ENCODE peak calls at places on chromosome 16, in ten cellular contexts. T, Y, K, D, Q, O, U, C, F and S are unnamed samples.
A peak's percentile ranks its signal among the peaks of the same experiment; 100 is the strongest.

GRCh38 chr16:57998484-57998883 is 2.0 kb downstream of the ZNF319 start:
- DNase-seq in T (no peak), Y (peak; percentile 56), K (peak; percentile 35), D (no peak), Q (no peak), O (no peak), U (no peak), C (no peak), F (no peak), S (no peak)

GRCh38 chr16:14436410-14436955 is 193.6 kb downstream of the PARN start:
- DNase-seq in T (no peak), Y (no peak), K (no peak), D (no peak), Q (no peak), O (no peak), U (no peak), C (no peak), F (peak; percentile 19), S (no peak)

GRCh38 chr16:81715358-81716196 is 63.5 kb upstream of the PLCG2 start:
- DNase-seq in T (no peak), Y (no peak), K (no peak), D (no peak), Q (no peak), O (no peak), U (no peak), C (no peak), F (no peak), S (no peak)

GRCh38 chr16:87044031-87044380 is 273.2 kb downstream of the C16orf95 start:
- DNase-seq in T (no peak), Y (no peak), K (no peak), D (peak; percentile 28), Q (no peak), O (no peak), U (no peak), C (no peak), F (no peak), S (no peak)

GRCh38 chr16:25340973-25341372 is 83.3 kb upstream of the ZKSCAN2 start:
- DNase-seq in T (no peak), Y (no peak), K (no peak), D (no peak), Q (no peak), O (no peak), U (no peak), C (no peak), F (no peak), S (no peak)

GRCh38 chr16:67661101-67661661 is 421 bp downstream of the PARD6A start:
- DNase-seq in T (no peak), Y (peak; percentile 67), K (no peak), D (peak; percentile 66), Q (no peak), O (no peak), U (no peak), C (no peak), F (no peak), S (no peak)

GRCh38 chr16:29900102-29900887 is at the start of gene ASPHD1:
- DNase-seq in T (peak; percentile 91), Y (peak; percentile 78), K (no peak), D (peak; percentile 50), Q (no peak), O (no peak), U (peak; percentile 22), C (peak; percentile 59), F (peak; percentile 93), S (peak; percentile 89)

GRCh38 chr16:75198135-75198600 is 8.8 kb downstream of the CTRB2 start:
- DNase-seq in T (peak; percentile 71), Y (peak; percentile 49), K (peak; percentile 11), D (no peak), Q (no peak), O (no peak), U (no peak), C (no peak), F (no peak), S (no peak)

GRCh38 chr16:51161440-51162195 is 10.5 kb upstream of the SALL1 start:
- DNase-seq in T (peak; percentile 36), Y (peak; percentile 19), K (no peak), D (no peak), Q (no peak), O (no peak), U (no peak), C (no peak), F (no peak), S (no peak)

GRCh38 chr16:29810699-29811169 is 1.3 kb upstream of the PRRT2 start:
- DNase-seq in T (no peak), Y (no peak), K (no peak), D (no peak), Q (no peak), O (no peak), U (no peak), C (no peak), F (no peak), S (no peak)

GRCh38 chr16:31453255-31454204 is 5.8 kb upstream of the ARMC5 start:
- DNase-seq in T (no peak), Y (peak; percentile 39), K (peak; percentile 51), D (no peak), Q (no peak), O (no peak), U (no peak), C (no peak), F (no peak), S (no peak)

GRCh38 chr16:13568803-13569202 is 351.2 kb upstream of the ERCC4 start:
- DNase-seq in T (no peak), Y (no peak), K (no peak), D (no peak), Q (no peak), O (no peak), U (no peak), C (no peak), F (no peak), S (no peak)

GRCh38 chr16:4142268-4142667 is 26.0 kb upstream of the ADCY9 start:
- DNase-seq in T (no peak), Y (no peak), K (no peak), D (no peak), Q (no peak), O (no peak), U (no peak), C (no peak), F (no peak), S (no peak)

GRCh38 chr16:47037396-47037745 is 63.9 kb upstream of the DNAJA2 start:
- DNase-seq in T (peak; percentile 50), Y (no peak), K (peak; percentile 32), D (no peak), Q (no peak), O (no peak), U (no peak), C (peak; percentile 25), F (no peak), S (no peak)

GRCh38 chr16:58196898-58197313 is 1.0 kb downstream of the CSNK2A2 start:
- DNase-seq in T (peak; percentile 46), Y (peak; percentile 6), K (no peak), D (peak; percentile 47), Q (no peak), O (no peak), U (no peak), C (no peak), F (no peak), S (no peak)

GRCh38 chr16:1960665-1961630 is 1.6 kb downstream of the NDUFB10 start:
- DNase-seq in T (no peak), Y (peak; percentile 45), K (no peak), D (peak; percentile 21), Q (no peak), O (no peak), U (no peak), C (peak; percentile 62), F (no peak), S (no peak)

GRCh38 chr16:72255785-72256184 is 83.8 kb upstream of the PMFBP1 start:
- DNase-seq in T (peak; percentile 20), Y (no peak), K (no peak), D (no peak), Q (no peak), O (no peak), U (no peak), C (no peak), F (no peak), S (no peak)

GRCh38 chr16:3173892-3174617 is 13.9 kb upstream of the OR1F1 start:
- DNase-seq in T (no peak), Y (no peak), K (no peak), D (no peak), Q (no peak), O (no peak), U (no peak), C (peak; percentile 75), F (no peak), S (no peak)

GRCh38 chr16:9047689-9048301 is 43.6 kb upstream of the HAPSTR1 start:
- DNase-seq in T (peak; percentile 98), Y (peak; percentile 99), K (peak; percentile 79), D (peak; percentile 99), Q (peak; percentile 73), O (peak; percentile 79), U (peak; percentile 82), C (peak; percentile 35), F (peak; percentile 68), S (peak; percentile 50)

GRCh38 chr16:89732142-89732917 is 11.0 kb downstream of the ZNF276 start:
- DNase-seq in T (no peak), Y (no peak), K (no peak), D (no peak), Q (no peak), O (no peak), U (no peak), C (no peak), F (no peak), S (no peak)

GRCh38 chr16:85916141-85916890 is 17.4 kb downstream of the IRF8 start:
- DNase-seq in T (no peak), Y (peak; percentile 37), K (peak; percentile 94), D (no peak), Q (no peak), O (no peak), U (no peak), C (no peak), F (no peak), S (no peak)

GRCh38 chr16:85777583-85778310 is 21.6 kb downstream of the EMC8 start:
- DNase-seq in T (no peak), Y (no peak), K (no peak), D (peak; percentile 44), Q (no peak), O (no peak), U (no peak), C (no peak), F (no peak), S (no peak)

GRCh38 chr16:83215417-83216001 is 588.7 kb downstream of the CDH13 start:
- DNase-seq in T (peak; percentile 31), Y (peak; percentile 61), K (peak; percentile 64), D (peak; percentile 49), Q (peak; percentile 73), O (no peak), U (no peak), C (no peak), F (peak; percentile 8), S (peak; percentile 97)

GRCh38 chr16:28097500-28097899 is 34.0 kb upstream of the GSG1L start:
- DNase-seq in T (no peak), Y (no peak), K (no peak), D (no peak), Q (no peak), O (no peak), U (no peak), C (no peak), F (no peak), S (no peak)

GRCh38 chr16:25713785-25714570 is 22.2 kb downstream of the HS3ST4 start:
- DNase-seq in T (no peak), Y (no peak), K (no peak), D (no peak), Q (no peak), O (no peak), U (no peak), C (no peak), F (no peak), S (no peak)

GRCh38 chr16:68737730-68738590 is 868 bp downstream of the CDH1 start:
- DNase-seq in T (no peak), Y (no peak), K (peak; percentile 87), D (no peak), Q (no peak), O (no peak), U (no peak), C (no peak), F (peak; percentile 18), S (no peak)

GRCh38 chr16:3349175-3349574 is 6.5 kb upstream of the OR2C1 start:
- DNase-seq in T (no peak), Y (no peak), K (no peak), D (no peak), Q (no peak), O (no peak), U (no peak), C (no peak), F (no peak), S (no peak)

GRCh38 chr16:89700649-89701424 is 668 bp downstream of the SPATA2L start:
- DNase-seq in T (peak; percentile 27), Y (peak; percentile 61), K (peak; percentile 73), D (peak; percentile 66), Q (no peak), O (no peak), U (no peak), C (peak; percentile 51), F (peak; percentile 34), S (peak; percentile 76)